ENCODE peak calls at places on chromosomes 13 and 19, in five cellular contexts. W is AG04450, J is spleen, H is uterus, S is H9. K is an unnamed sample.

GRCh38 chr19:51014242-51014641 is 5.3 kb downstream of the KLK10 start:
- DNase-seq in H (no peak), S (no peak), W (no peak), J (no peak), K (no peak)

GRCh38 chr13:43383488-43384165 is 360.2 kb downstream of the DNAJC15 start:
- DNase-seq in H (no peak), J (no peak), S (no peak), W (no peak), K (no peak)

GRCh38 chr19:48419158-48419920 is 25.9 kb downstream of the GRIN2D start:
- DNase-seq in W (no peak), S (peak; percentile 86), H (no peak), J (peak; percentile 87), K (peak; percentile 80)

GRCh38 chr13:79522583-79522982 is 41.6 kb downstream of the NDFIP2 start:
- DNase-seq in W (no peak), H (no peak), J (no peak), S (no peak), K (peak; percentile 45)

GRCh38 chr19:15108145-15108844 is 1.1 kb downstream of the SYDE1 start:
- DNase-seq in S (no peak), H (no peak), J (no peak), W (no peak), K (no peak)

GRCh38 chr13:22198001-22198400 is 527.1 kb downstream of the FGF9 start:
- DNase-seq in J (no peak), H (no peak), W (no peak), S (no peak), K (no peak)

GRCh38 chr13:113634279-113635047 is 23.5 kb downstream of the ATP4B start:
- DNase-seq in J (peak; percentile 33), S (no peak), W (no peak), H (no peak), K (no peak)

GRCh38 chr13:49052801-49053200 is 77.1 kb downstream of the FNDC3A start:
- DNase-seq in W (no peak), S (no peak), J (no peak), H (no peak), K (no peak)

GRCh38 chr13:47708386-47708785 is 292.7 kb downstream of the SUCLA2 start:
- DNase-seq in H (no peak), W (no peak), J (no peak), S (no peak), K (no peak)

GRCh38 chr19:35031072-35031881 is 1.0 kb downstream of the SCN1B start:
- DNase-seq in W (no peak), H (peak; percentile 49), J (no peak), S (peak; percentile 70), K (no peak)

GRCh38 chr13:36819811-36820140 is 754 bp downstream of the RFXAP start:
- DNase-seq in H (no peak), S (peak; percentile 38), J (no peak), W (no peak), K (peak; percentile 24)

GRCh38 chr13:27964741-27965323 is 4.3 kb downstream of the CDX2 start:
- DNase-seq in J (no peak), W (no peak), H (no peak), S (no peak), K (peak; percentile 16)

GRCh38 chr13:107211073-107211472 is 643.1 kb upstream of the ARGLU1 start:
- DNase-seq in W (peak; percentile 88), H (peak; percentile 69), J (no peak), S (peak; percentile 64), K (peak; percentile 52)

GRCh38 chr19:29263305-29264080 is 50.5 kb upstream of the UQCRFS1 start:
- DNase-seq in J (no peak), H (peak; percentile 20), S (peak; percentile 68), W (no peak), K (peak; percentile 53)

GRCh38 chr13:26988059-26988769 is 183.4 kb downstream of the USP12 start:
- DNase-seq in W (no peak), S (no peak), H (no peak), J (no peak), K (no peak)

GRCh38 chr19:19338082-19338481 is 17.5 kb downstream of the MAU2 start:
- DNase-seq in W (no peak), J (no peak), S (no peak), H (no peak), K (no peak)

GRCh38 chr19:18167975-18168645 is 5.5 kb upstream of the IFI30 start:
- DNase-seq in W (no peak), H (no peak), S (no peak), J (peak; percentile 89), K (peak; percentile 89)

GRCh38 chr19:39845621-39846175 is 481 bp downstream of the FBL start:
- DNase-seq in H (no peak), W (no peak), S (no peak), J (no peak), K (no peak)

GRCh38 chr13:104143760-104144406 is 1077.7 kb upstream of the SLC10A2 start:
- DNase-seq in W (no peak), H (no peak), J (no peak), S (peak; percentile 29), K (no peak)

GRCh38 chr13:111474136-111475002 is 153.9 kb downstream of the TEX29 start:
- DNase-seq in J (no peak), W (peak; percentile 2), H (no peak), S (peak; percentile 64), K (peak; percentile 63)

GRCh38 chr13:88544836-88545235 is 873.7 kb downstream of the SLITRK5 start:
- DNase-seq in S (no peak), H (no peak), J (no peak), W (no peak), K (no peak)

GRCh38 chr19:29480507-29480906 is 45.3 kb upstream of the VSTM2B start:
- DNase-seq in J (peak; percentile 32), W (no peak), H (no peak), S (no peak), K (peak; percentile 3)

GRCh38 chr19:13633109-13633508 is 126.8 kb upstream of the CACNA1A start:
- DNase-seq in H (no peak), W (peak; percentile 57), S (peak; percentile 49), J (no peak), K (no peak)

GRCh38 chr19:43596842-43597461 is 557 bp downstream of the ZNF576 start:
- DNase-seq in S (no peak), W (no peak), J (no peak), H (no peak), K (no peak)

GRCh38 chr19:43594081-43594697 is 1.7 kb downstream of the IRGQ start:
- DNase-seq in H (no peak), J (no peak), W (no peak), S (no peak), K (no peak)

GRCh38 chr19:43594710-43595604 is 977 bp downstream of the IRGQ start:
- DNase-seq in W (no peak), S (peak; percentile 84), J (peak; percentile 91), H (no peak), K (peak; percentile 65)

GRCh38 chr19:43595605-43595998 is 332 bp downstream of the IRGQ start:
- DNase-seq in W (no peak), H (no peak), J (peak; percentile 83), S (no peak), K (no peak)

DNA sequence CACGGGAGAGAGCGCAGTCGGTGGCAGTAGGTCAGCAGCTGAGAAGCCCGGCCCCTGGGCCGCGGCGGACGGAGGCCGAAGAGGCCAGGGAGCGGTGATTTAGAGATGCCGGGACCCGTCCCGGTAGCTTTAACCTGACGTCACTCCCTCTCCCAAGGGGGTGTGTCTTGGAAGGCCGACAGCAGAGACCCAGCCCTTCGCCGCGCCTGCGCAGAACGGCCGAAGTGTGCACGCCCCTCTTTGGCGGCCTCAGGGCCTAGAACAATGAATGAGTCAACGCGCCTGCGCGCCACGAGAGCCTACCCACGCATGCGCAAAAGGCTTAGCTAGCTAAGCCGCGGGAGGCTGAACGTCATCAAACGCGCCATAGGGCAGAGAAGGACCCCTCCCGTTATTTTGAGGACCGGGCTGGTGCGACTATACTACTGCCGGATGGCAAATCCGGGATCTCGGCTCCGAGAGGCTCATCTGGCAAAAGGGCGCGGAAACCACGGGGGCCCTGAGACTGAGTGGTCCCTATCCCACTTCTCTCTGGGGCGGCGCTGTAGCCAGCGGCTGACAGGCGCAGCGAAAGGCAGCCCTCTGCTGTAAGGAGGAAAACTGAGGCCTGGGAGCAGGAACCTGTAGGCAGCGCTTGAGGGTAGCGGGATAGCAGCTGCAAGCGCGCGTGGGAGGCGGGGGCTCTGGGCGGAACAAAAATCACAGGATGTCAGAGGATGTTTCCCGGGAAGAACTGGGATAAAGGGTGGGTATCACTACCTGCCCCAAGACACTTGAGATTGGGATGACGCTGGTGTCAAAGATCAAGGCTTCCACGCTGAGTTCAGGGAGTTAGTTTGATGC is at the start of the genes IRGQ and ZNF576:
- DNase-seq in J (peak; percentile 100), H (peak; percentile 100), W (peak; percentile 99), S (peak; percentile 100), K (peak; percentile 99)
- TF ChIP-seq CTCF in J (no peak), H (no peak), W (peak; percentile 6), S (no peak), K (no peak)

GRCh38 chr13:23810842-23811241 is 78.4 kb downstream of the MIPEP start:
- DNase-seq in J (no peak), W (no peak), H (no peak), S (no peak), K (peak; percentile 36)
- TF ChIP-seq CTCF in J (peak; percentile 49), W (no peak), H (no peak), S (peak; percentile 52), K (peak; percentile 41)

DNA sequence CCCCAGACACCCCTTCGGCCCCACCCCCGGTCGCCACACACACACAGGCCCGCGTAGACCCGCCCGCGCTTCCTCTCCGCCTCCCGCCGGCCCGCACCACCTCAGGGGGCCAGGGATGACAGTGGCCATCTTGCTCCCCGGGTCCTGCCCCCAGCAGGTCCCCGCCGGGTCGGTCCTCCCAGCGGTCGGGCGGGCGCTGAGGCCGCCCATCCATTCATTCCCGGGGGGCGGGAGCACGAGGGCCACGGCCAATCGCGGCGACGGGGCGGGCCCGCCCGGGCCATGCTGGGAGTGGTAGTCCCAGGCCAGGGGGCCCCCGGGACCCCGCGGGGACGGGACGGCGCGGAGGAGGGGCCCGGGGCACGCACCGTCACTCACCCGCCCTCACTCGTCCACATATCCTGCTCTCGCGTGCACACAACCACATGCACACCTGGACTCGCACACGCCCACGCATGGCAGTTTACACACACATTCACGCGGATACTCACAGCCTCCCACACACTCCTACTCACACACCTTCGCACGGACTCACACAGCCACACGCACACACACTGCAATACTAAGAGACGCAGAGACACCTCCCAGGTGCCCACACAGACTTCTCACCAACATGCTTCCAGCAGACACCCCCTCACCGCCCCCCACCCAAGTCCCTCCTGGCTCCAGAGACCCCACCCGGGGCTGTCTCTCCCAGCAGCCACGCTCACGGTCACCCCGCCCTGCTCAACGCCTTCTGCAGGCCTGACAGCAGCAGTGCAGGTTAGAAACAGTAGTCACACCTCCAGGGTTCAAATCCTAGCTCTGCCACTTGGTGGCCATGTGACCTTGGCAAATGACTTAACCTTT is at the start of gene DPF1:
- DNase-seq in H (no peak), S (peak; percentile 90), J (no peak), W (no peak), K (peak; percentile 95)
- TF ChIP-seq CTCF in H (no peak), S (peak; percentile 57), J (no peak), W (peak; percentile 9), K (peak; percentile 35)

GRCh38 chr19:49911381-49912145 is 14.9 kb upstream of the IL4I1 start:
- DNase-seq in J (no peak), H (no peak), W (no peak), S (no peak), K (peak; percentile 79)

GRCh38 chr19:49913720-49914119 is 15.3 kb upstream of the ATF5 start:
- DNase-seq in W (no peak), S (no peak), H (no peak), J (no peak), K (no peak)

GRCh38 chr19:49915271-49915670 is 13.7 kb upstream of the ATF5 start:
- DNase-seq in W (no peak), H (no peak), J (no peak), S (no peak), K (no peak)

GRCh38 chr19:49910179-49910578 is 13.5 kb upstream of the IL4I1 start:
- DNase-seq in W (no peak), S (no peak), J (no peak), H (no peak), K (no peak)

GRCh38 chr19:49912965-49913685 is 15.9 kb upstream of the ATF5 start:
- DNase-seq in W (no peak), S (peak; percentile 74), J (no peak), H (no peak), K (no peak)
- TF ChIP-seq CTCF in W (peak; percentile 21), S (peak; percentile 59), J (no peak), H (no peak), K (peak; percentile 29)

K was measured in GM10248.